ENCODE peak calls at places on chromosomes 5 and 9, in eight cellular contexts. H is aorta; J is IMR-90; Q is A549; S is PC-9; O is CD8-positive, alpha-beta T cell; E is neuronal stem cell; Z is fibroblast of lung. N is an unnamed sample. For H3K4me1 and H3K9me3, the result is how much of the 10 kb centered on the place peaks cover.

GRCh38 chr5:5741418-5741817 is 318.9 kb downstream of the ICE1 start:
- DNase-seq in H (no peak), J (no peak), Q (no peak), S (no peak), O (no peak), E (no peak), Z (no peak), N (no peak)

GRCh38 chr5:163350083-163350482 is 87.3 kb upstream of the CCNG1 start:
- DNase-seq in H (no peak), J (no peak), Q (peak), S (no peak), O (no peak), E (no peak), Z (no peak), N (no peak)

GRCh38 chr5:142716963-142717362 is 31.1 kb upstream of the FGF1 start:
- DNase-seq in H (peak), J (peak), Q (peak), S (no peak), O (peak), E (no peak), Z (peak), N (no peak)

GRCh38 chr5:170006016-170006415 is 25.7 kb upstream of the INSYN2B start:
- DNase-seq in H (no peak), J (no peak), Q (peak), S (no peak), O (no peak), E (no peak), Z (peak), N (no peak)

GRCh38 chr9:12817702-12818101 is 42.9 kb downstream of the LURAP1L start:
- DNase-seq in H (peak), J (peak), Q (peak), S (peak), O (no peak), E (no peak), Z (peak), N (no peak)

GRCh38 chr5:138738399-138738798 is 14.8 kb upstream of the CTNNA1 start:
- DNase-seq in H (no peak), J (no peak), Q (no peak), S (no peak), O (no peak), E (no peak), Z (no peak), N (no peak)

GRCh38 chr5:142063376-142063775 is 45.2 kb upstream of the NDFIP1 start:
- DNase-seq in H (no peak), J (no peak), Q (no peak), S (no peak), O (no peak), E (no peak), Z (no peak), N (no peak)

GRCh38 chr5:14727428-14727865 is 62.9 kb downstream of the OTULIN start:
- DNase-seq in H (peak), J (peak), Q (peak), S (peak), O (peak), E (peak), Z (peak), N (peak)

GRCh38 chr9:32899181-32899580 is 102.2 kb downstream of the APTX start:
- DNase-seq in H (no peak), J (no peak), Q (no peak), S (no peak), O (no peak), E (no peak), Z (peak), N (no peak)

GRCh38 chr9:132018957-132019405 is 60.7 kb downstream of the MED27 start:
- DNase-seq in H (no peak), J (peak), Q (no peak), S (no peak), O (no peak), E (no peak), Z (peak), N (no peak)

GRCh38 chr9:93946338-93946712 is 8.8 kb downstream of the BARX1 start:
- DNase-seq in H (no peak), J (no peak), Q (no peak), S (no peak), O (no peak), E (no peak), Z (no peak), N (no peak)

GRCh38 chr5:36521838-36522745 is 84.3 kb upstream of the SLC1A3 start:
- DNase-seq in H (no peak), J (no peak), Q (no peak), S (no peak), O (no peak), E (no peak), Z (peak), N (no peak)

GRCh38 chr9:15372385-15373200 is 50.1 kb upstream of the SNAPC3 start:
- DNase-seq in H (no peak), J (no peak), Q (no peak), S (no peak), O (no peak), E (no peak), Z (peak), N (no peak)

GRCh38 chr5:61052870-61053269 is 107.9 kb downstream of the NDUFAF2 start:
- DNase-seq in H (no peak), J (peak), Q (peak), S (no peak), O (no peak), E (no peak), Z (peak), N (no peak)

GRCh38 chr5:59021837-59022514 is 439.1 kb downstream of the RAB3C start:
- DNase-seq in H (no peak), J (no peak), Q (no peak), S (peak), O (no peak), E (no peak), Z (no peak), N (no peak)

DNA sequence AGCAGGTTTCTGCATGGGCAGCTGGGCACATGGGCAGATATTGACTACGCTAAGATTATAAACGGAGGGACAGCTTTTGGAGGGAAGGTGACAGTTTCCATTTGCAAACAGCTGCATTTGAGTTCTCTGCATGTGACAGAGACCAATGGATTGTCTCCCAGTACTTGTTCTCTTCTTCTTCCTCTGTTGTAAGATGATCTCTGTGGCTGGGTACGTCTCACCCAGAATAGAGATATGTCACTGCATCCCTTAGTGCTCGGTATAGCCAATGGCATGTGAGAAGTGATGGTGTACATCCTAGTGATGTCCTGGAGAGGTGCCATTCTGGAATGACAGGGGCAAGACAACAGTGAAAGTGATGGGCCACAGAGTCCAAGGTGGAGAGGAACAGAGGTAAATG is 171.3 kb downstream of the CFAP90 start:
- DNase-seq in H (no peak), J (no peak), Q (no peak), S (no peak), O (no peak), E (no peak), Z (no peak), N (no peak)
- H3K4me1 ChIP-seq in H (under half), J (under half), Q (under half), S (under half), O (under half), E (under half), Z (under half), N (under half)

GRCh38 chr9:1839984-1840383 is 175.2 kb upstream of the SMARCA2 start:
- DNase-seq in H (no peak), J (no peak), Q (no peak), S (no peak), O (no peak), E (no peak), Z (no peak), N (no peak)

GRCh38 chr9:1845421-1845820 is 169.7 kb upstream of the SMARCA2 start:
- DNase-seq in H (no peak), J (no peak), Q (no peak), S (no peak), O (no peak), E (no peak), Z (no peak), N (no peak)
- H3K27ac ChIP-seq in H (no peak), J (no peak), Q (no peak), S (no peak), O (no peak), E (no peak), Z (no peak), N (no peak)

DNA sequence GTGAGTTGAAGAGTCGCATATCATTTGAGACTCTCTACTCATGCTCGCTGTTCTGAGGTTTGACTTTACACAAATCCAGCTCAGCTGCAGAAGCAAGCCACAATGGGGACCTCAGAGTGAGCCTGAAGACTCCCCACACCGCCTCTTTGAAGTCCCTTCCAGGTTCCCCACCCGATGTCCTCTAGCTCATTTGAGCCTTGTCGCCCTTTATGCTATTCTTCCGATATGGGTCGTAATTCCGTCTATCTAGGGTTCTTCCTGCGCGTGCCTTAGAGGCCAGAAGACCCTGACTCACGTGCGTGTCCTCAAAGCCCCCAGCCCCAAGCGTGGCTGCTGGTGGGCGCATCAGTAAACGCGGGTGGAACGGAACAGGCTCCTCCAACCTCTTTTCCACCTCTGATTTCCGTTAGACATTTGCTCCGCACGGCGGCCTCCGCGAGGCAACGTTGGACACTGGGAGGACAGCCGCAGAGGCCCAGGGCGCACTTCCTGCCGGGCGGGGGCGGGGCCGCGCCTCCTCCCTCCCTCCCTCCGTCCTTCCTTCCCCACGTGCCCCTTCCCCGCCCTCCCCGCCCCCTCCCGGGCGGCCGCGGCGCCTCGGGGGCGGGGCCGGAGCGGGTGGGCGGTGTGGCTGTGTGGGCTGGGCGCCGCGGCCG is at the start of gene SNX30:
- DNase-seq in H (peak), J (peak), Q (peak), S (peak), O (peak), E (peak), Z (peak), N (peak)
- H3K9me3 ChIP-seq in H (under half), J (under half), Q (under half), S (under half), O (under half), E (under half), Z (under half), N (under half)

DNA sequence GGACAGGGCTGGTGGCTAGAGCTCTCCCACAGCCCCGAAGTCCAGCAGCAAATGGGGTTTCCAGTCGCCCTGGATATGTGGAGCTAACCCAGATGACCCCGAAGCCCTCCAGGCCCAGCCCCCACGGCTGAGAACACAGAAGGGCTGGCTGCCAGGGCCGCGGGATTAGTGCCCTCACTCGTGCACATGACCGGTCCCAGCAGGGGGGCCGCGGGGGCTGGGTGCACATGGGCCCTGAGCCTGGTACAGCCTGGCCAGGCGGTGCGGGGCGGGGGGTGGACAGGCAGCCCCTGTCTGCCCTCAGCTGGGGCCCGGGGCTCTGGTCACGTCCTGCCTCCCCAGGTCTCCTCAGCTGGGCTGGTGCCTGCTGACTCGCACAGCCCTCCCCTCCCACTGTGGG is 5.9 kb downstream of the SSNA1 start:
- DNase-seq in H (no peak), J (no peak), Q (no peak), S (no peak), O (no peak), E (no peak), Z (no peak), N (no peak)
- H3K4me1 ChIP-seq in H (under half), J (under half), Q (under half), S (half or more), O (under half), E (under half), Z (under half), N (under half)

DNA sequence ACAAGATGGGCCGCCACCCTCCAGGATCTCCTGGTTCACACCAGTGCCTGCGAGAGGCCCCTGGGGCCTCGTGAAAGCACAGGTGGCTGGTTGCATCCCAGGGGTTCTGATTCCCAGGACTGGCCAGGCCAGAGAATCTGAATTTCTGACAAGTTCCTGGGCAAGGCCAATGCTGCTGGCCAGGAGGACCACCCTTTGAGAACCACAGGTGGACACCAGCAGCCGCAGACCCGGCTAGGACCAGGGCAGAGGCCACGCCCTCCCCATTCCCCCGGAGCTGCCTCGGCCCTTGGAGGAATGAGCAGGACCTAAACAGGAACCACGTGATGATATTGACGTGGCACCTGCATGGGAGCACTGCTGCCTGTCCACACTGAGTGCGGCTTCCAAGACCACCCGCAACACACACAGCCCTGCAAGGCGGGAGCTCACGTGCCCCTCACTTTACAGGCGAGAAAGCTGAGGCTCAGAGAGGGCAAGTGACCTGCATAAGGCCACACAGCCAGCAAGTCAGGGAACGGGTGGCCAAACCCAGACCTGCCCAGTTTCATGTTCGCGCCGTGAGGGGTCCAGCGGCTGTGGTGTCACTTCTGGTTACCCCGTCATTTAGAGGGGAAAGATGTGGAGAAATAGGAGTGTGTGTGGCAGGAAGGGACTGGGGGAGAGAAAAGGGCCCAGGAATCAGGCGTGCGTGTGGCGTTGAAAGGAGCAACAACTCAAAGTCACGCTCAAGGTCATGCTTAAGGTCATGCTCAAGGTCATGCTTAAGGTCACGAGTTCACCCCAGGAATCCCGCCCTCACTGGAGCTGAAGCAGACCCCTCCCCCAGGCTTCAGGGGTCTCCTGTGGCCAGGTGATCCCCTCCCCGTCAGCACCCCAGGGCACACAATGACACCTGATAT is 105.9 kb upstream of the IER5L start:
- DNase-seq in H (peak), J (no peak), Q (no peak), S (no peak), O (no peak), E (no peak), Z (no peak), N (no peak)
- H3K27ac ChIP-seq in H (no peak), J (no peak), Q (peak), S (no peak), O (no peak), E (no peak), Z (no peak), N (no peak)

GRCh38 chr9:135123735-135124134 is 36.3 kb downstream of the OLFM1 start:
- DNase-seq in H (no peak), J (no peak), Q (no peak), S (no peak), O (no peak), E (no peak), Z (no peak), N (no peak)
- H3K9me3 ChIP-seq in H (under half), J (under half), Q (under half), S (under half), O (under half), E (under half), Z (under half), N (under half)

GRCh38 chr9:35774907-35775635 is 16.3 kb upstream of the NPR2 start:
- DNase-seq in H (no peak), J (no peak), Q (no peak), S (no peak), O (no peak), E (no peak), Z (no peak), N (no peak)
- H3K4me1 ChIP-seq in H (under half), J (under half), Q (under half), S (under half), O (under half), E (under half), Z (under half), N (under half)

DNA sequence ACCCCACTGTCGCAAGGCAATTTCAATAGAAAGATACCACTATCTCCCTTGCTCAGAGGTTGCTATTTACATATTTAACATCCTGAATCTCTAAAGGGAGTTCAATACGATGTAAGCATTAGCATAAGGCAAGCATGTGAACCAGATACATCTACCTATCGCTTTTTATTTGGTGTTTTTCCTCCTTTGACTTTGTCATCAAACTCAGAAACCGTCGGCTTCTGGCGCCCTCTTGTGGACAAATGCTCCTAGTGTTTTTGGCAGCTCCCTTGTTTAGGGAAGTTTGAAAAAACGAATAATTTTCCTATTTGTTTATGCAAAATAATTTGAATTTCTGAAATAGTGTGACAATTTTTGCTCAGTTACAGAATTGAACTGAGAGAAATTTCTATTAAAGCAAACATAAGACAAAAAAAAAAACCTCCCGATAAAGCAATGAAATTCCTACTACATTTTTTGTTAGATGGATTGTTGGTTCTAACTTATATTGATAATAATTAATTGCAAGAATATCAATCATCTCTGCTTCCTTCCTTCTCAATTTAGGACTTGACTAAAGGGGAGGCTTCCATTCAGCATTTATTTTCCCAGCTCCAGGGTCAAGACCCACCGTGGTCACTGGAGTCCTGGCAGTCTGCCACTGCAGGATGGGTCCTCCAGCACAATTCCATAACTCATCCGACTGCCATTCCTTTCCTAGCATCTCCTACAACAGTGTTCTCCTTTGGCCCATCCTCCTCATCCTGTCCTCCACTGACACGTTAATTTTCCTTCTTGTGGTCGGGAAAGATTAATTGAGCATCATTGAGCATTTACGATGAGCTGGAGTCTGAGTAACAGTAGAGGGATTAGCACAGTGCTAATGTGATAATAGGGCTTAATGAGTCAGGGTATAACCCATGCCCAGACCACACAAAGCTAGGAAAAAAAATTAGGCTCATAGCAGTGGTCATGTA is 131.8 kb upstream of the CHD1 start:
- DNase-seq in H (peak), J (peak), Q (peak), S (peak), O (peak), E (peak), Z (peak), N (peak)
- H3K27ac ChIP-seq in H (no peak), J (no peak), Q (no peak), S (no peak), O (no peak), E (no peak), Z (no peak), N (no peak)

DNA sequence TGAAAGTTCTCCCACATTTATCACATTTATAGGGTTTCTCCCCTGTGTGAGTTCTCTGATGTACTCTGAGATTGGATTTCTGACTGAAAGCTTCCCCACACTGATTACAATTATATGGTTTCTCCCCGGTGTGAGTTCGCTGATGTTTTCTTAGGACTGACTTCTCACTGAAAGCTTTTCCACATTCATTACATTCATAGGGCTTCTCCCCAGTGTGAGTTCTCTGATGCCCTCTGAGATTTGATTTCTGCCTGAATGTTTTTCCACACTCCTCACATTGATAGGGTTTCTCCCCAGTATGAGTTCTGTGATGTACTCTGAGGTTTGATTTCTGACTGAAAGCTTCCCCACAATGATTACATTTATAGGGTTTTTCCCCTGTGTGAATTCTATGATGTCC is 36.3 kb downstream of the ZNF782 start:
- DNase-seq in H (no peak), J (no peak), Q (no peak), S (no peak), O (no peak), E (no peak), Z (no peak), N (no peak)
- H3K9me3 ChIP-seq in H (under half), J (under half), Q (half or more), S (half or more), O (under half), E (half or more), Z (under half), N (half or more)

GRCh38 chr5:32275421-32275765 is 37.3 kb downstream of the MTMR12 start:
- DNase-seq in H (no peak), J (no peak), Q (no peak), S (no peak), O (no peak), E (no peak), Z (no peak), N (no peak)
- H3K4me1 ChIP-seq in H (under half), J (under half), Q (under half), S (under half), O (under half), E (under half), Z (under half), N (under half)